ENCODE peak calls at places on chromosomes 1 and 21, in ten cellular contexts. One of them, this sample, is unnamed.

GRCh38 chr21:33021667-33022066 is 4.1 kb upstream of the OLIG2 start:
- DNase-seq in RWPE2: no peak
- DNase-seq in WTC11: no peak
- DNase-seq in pancreas: no peak
- DNase-seq in mammary epithelial cell: no peak
- DNase-seq in omental fat pad: no peak
- DNase-seq in brain microvascular endothelial cell: no peak
- DNase-seq in heart right ventricle: no peak
- DNase-seq in fibroblast of lung: no peak
- DNase-seq in AG04450: no peak
- DNase-seq in this sample: no peak

GRCh38 chr1:75981188-75981897 is 49.1 kb upstream of the ASB17 start:
- DNase-seq in WTC11: no peak
- DNase-seq in RWPE2: no peak
- DNase-seq in pancreas: no peak
- DNase-seq in AG04450: no peak
- DNase-seq in mammary epithelial cell: no peak
- DNase-seq in brain microvascular endothelial cell: no peak
- DNase-seq in fibroblast of lung: no peak
- DNase-seq in heart right ventricle: no peak
- DNase-seq in omental fat pad: no peak
- DNase-seq in this sample: peak

GRCh38 chr1:81703352-81703735 is 97.4 kb upstream of the ADGRL2 start:
- DNase-seq in fibroblast of lung: peak
- DNase-seq in omental fat pad: no peak
- DNase-seq in heart right ventricle: no peak
- DNase-seq in brain microvascular endothelial cell: peak
- DNase-seq in mammary epithelial cell: peak
- DNase-seq in WTC11: no peak
- DNase-seq in pancreas: no peak
- DNase-seq in AG04450: no peak
- DNase-seq in RWPE2: no peak
- DNase-seq in this sample: no peak

GRCh38 chr1:209585672-209586071 is 2.2 kb downstream of the CAMK1G start:
- DNase-seq in heart right ventricle: peak
- DNase-seq in mammary epithelial cell: no peak
- DNase-seq in RWPE2: no peak
- DNase-seq in pancreas: peak
- DNase-seq in omental fat pad: no peak
- DNase-seq in fibroblast of lung: peak
- DNase-seq in WTC11: peak
- DNase-seq in brain microvascular endothelial cell: no peak
- DNase-seq in AG04450: no peak
- DNase-seq in this sample: no peak

GRCh38 chr1:8463144-8463927 is 145.4 kb downstream of the SLC45A1 start:
- DNase-seq in heart right ventricle: peak
- DNase-seq in brain microvascular endothelial cell: peak
- DNase-seq in pancreas: no peak
- DNase-seq in omental fat pad: no peak
- DNase-seq in WTC11: no peak
- DNase-seq in mammary epithelial cell: no peak
- DNase-seq in fibroblast of lung: peak
- DNase-seq in RWPE2: no peak
- DNase-seq in AG04450: peak
- DNase-seq in this sample: no peak

GRCh38 chr1:66350001-66350547 is 183.9 kb upstream of the SGIP1 start:
- DNase-seq in WTC11: no peak
- DNase-seq in fibroblast of lung: peak
- DNase-seq in heart right ventricle: peak
- DNase-seq in AG04450: no peak
- DNase-seq in omental fat pad: no peak
- DNase-seq in pancreas: no peak
- DNase-seq in mammary epithelial cell: peak
- DNase-seq in RWPE2: no peak
- DNase-seq in brain microvascular endothelial cell: no peak
- DNase-seq in this sample: no peak

GRCh38 chr21:33025106-33025470 is 647 bp upstream of the OLIG2 start:
- DNase-seq in heart right ventricle: no peak
- DNase-seq in AG04450: no peak
- DNase-seq in RWPE2: no peak
- DNase-seq in pancreas: no peak
- DNase-seq in fibroblast of lung: no peak
- DNase-seq in brain microvascular endothelial cell: no peak
- DNase-seq in mammary epithelial cell: no peak
- DNase-seq in omental fat pad: no peak
- DNase-seq in WTC11: peak
- DNase-seq in this sample: peak

GRCh38 chr1:9146156-9146555 is 17.3 kb upstream of the GPR157 start:
- DNase-seq in mammary epithelial cell: no peak
- DNase-seq in fibroblast of lung: no peak
- DNase-seq in brain microvascular endothelial cell: no peak
- DNase-seq in AG04450: no peak
- DNase-seq in RWPE2: no peak
- DNase-seq in pancreas: no peak
- DNase-seq in WTC11: no peak
- DNase-seq in heart right ventricle: no peak
- DNase-seq in omental fat pad: no peak
- DNase-seq in this sample: no peak

GRCh38 chr21:44932366-44933181 is 7.3 kb upstream of the SLX9 start:
- DNase-seq in omental fat pad: no peak
- DNase-seq in brain microvascular endothelial cell: no peak
- DNase-seq in WTC11: no peak
- DNase-seq in AG04450: no peak
- DNase-seq in heart right ventricle: no peak
- DNase-seq in mammary epithelial cell: no peak
- DNase-seq in pancreas: peak
- DNase-seq in fibroblast of lung: no peak
- DNase-seq in RWPE2: no peak
- DNase-seq in this sample: peak

GRCh38 chr1:116256875-116257823 is 115.9 kb upstream of the ATP1A1 start:
- DNase-seq in mammary epithelial cell: no peak
- DNase-seq in fibroblast of lung: no peak
- DNase-seq in brain microvascular endothelial cell: no peak
- DNase-seq in AG04450: no peak
- DNase-seq in pancreas: no peak
- DNase-seq in WTC11: no peak
- DNase-seq in heart right ventricle: no peak
- DNase-seq in RWPE2: no peak
- DNase-seq in omental fat pad: no peak
- DNase-seq in this sample: no peak

GRCh38 chr1:45275054-45275453 is 51.6 kb upstream of the HPDL start:
- DNase-seq in mammary epithelial cell: no peak
- DNase-seq in heart right ventricle: no peak
- DNase-seq in pancreas: no peak
- DNase-seq in brain microvascular endothelial cell: no peak
- DNase-seq in AG04450: no peak
- DNase-seq in omental fat pad: no peak
- DNase-seq in fibroblast of lung: no peak
- DNase-seq in RWPE2: no peak
- DNase-seq in WTC11: no peak
- DNase-seq in this sample: no peak

GRCh38 chr1:214208525-214208924 is 72.4 kb upstream of the SMYD2 start:
- DNase-seq in fibroblast of lung: no peak
- DNase-seq in AG04450: no peak
- DNase-seq in RWPE2: no peak
- DNase-seq in brain microvascular endothelial cell: no peak
- DNase-seq in pancreas: no peak
- DNase-seq in heart right ventricle: no peak
- DNase-seq in WTC11: no peak
- DNase-seq in mammary epithelial cell: no peak
- DNase-seq in omental fat pad: no peak
- DNase-seq in this sample: no peak

GRCh38 chr21:32412162-32412997 is at the start of gene EVA1C:
- DNase-seq in mammary epithelial cell: peak
- DNase-seq in RWPE2: no peak
- DNase-seq in omental fat pad: no peak
- DNase-seq in AG04450: no peak
- DNase-seq in fibroblast of lung: peak
- DNase-seq in WTC11: peak
- DNase-seq in brain microvascular endothelial cell: no peak
- DNase-seq in heart right ventricle: peak
- DNase-seq in pancreas: peak
- DNase-seq in this sample: no peak

GRCh38 chr1:117215733-117216462 is 5.2 kb upstream of the VTCN1 start:
- DNase-seq in RWPE2: no peak
- DNase-seq in fibroblast of lung: no peak
- DNase-seq in pancreas: no peak
- DNase-seq in omental fat pad: no peak
- DNase-seq in WTC11: no peak
- DNase-seq in heart right ventricle: peak
- DNase-seq in brain microvascular endothelial cell: no peak
- DNase-seq in mammary epithelial cell: no peak
- DNase-seq in AG04450: no peak
- DNase-seq in this sample: no peak

GRCh38 chr1:76781447-76781846 is 85.8 kb upstream of the ST6GALNAC5 start:
- DNase-seq in fibroblast of lung: no peak
- DNase-seq in heart right ventricle: no peak
- DNase-seq in omental fat pad: no peak
- DNase-seq in brain microvascular endothelial cell: no peak
- DNase-seq in WTC11: no peak
- DNase-seq in pancreas: no peak
- DNase-seq in RWPE2: no peak
- DNase-seq in mammary epithelial cell: no peak
- DNase-seq in AG04450: no peak
- DNase-seq in this sample: no peak

GRCh38 chr21:23858878-23859277 is 1748.4 kb downstream of the MRPL39 start:
- DNase-seq in mammary epithelial cell: no peak
- DNase-seq in heart right ventricle: no peak
- DNase-seq in AG04450: no peak
- DNase-seq in omental fat pad: no peak
- DNase-seq in pancreas: no peak
- DNase-seq in WTC11: no peak
- DNase-seq in brain microvascular endothelial cell: no peak
- DNase-seq in RWPE2: no peak
- DNase-seq in fibroblast of lung: no peak
- DNase-seq in this sample: no peak

GRCh38 chr21:23853796-23854379 is 1753.4 kb downstream of the MRPL39 start:
- DNase-seq in fibroblast of lung: peak
- DNase-seq in brain microvascular endothelial cell: peak
- DNase-seq in omental fat pad: no peak
- DNase-seq in heart right ventricle: no peak
- DNase-seq in RWPE2: no peak
- DNase-seq in WTC11: no peak
- DNase-seq in AG04450: peak
- DNase-seq in pancreas: no peak
- DNase-seq in mammary epithelial cell: no peak
- DNase-seq in this sample: peak
- TF ChIP-seq CTCF in fibroblast of lung: peak
- TF ChIP-seq CTCF in brain microvascular endothelial cell: peak
- TF ChIP-seq CTCF in omental fat pad: no peak
- TF ChIP-seq CTCF in heart right ventricle: peak
- TF ChIP-seq CTCF in RWPE2: peak
- TF ChIP-seq CTCF in WTC11: no peak
- TF ChIP-seq CTCF in AG04450: peak
- TF ChIP-seq CTCF in pancreas: peak
- TF ChIP-seq CTCF in mammary epithelial cell: no peak
- TF ChIP-seq CTCF in this sample: peak

GRCh38 chr1:152777510-152778137 is 2.7 kb downstream of the LCE1F start:
- DNase-seq in omental fat pad: no peak
- DNase-seq in RWPE2: no peak
- DNase-seq in mammary epithelial cell: no peak
- DNase-seq in heart right ventricle: no peak
- DNase-seq in WTC11: no peak
- DNase-seq in fibroblast of lung: no peak
- DNase-seq in brain microvascular endothelial cell: no peak
- DNase-seq in AG04450: no peak
- DNase-seq in pancreas: no peak
- DNase-seq in this sample: no peak
- TF ChIP-seq CTCF in omental fat pad: no peak
- TF ChIP-seq CTCF in RWPE2: peak
- TF ChIP-seq CTCF in mammary epithelial cell: peak
- TF ChIP-seq CTCF in heart right ventricle: no peak
- TF ChIP-seq CTCF in WTC11: no peak
- TF ChIP-seq CTCF in fibroblast of lung: peak
- TF ChIP-seq CTCF in brain microvascular endothelial cell: peak
- TF ChIP-seq CTCF in AG04450: no peak
- TF ChIP-seq CTCF in pancreas: no peak
- TF ChIP-seq CTCF in this sample: peak

GRCh38 chr1:200610846-200611245 is 9.7 kb downstream of the KIF14 start:
- DNase-seq in fibroblast of lung: peak
- DNase-seq in mammary epithelial cell: no peak
- DNase-seq in brain microvascular endothelial cell: no peak
- DNase-seq in AG04450: peak
- DNase-seq in heart right ventricle: no peak
- DNase-seq in WTC11: no peak
- DNase-seq in RWPE2: no peak
- DNase-seq in pancreas: no peak
- DNase-seq in omental fat pad: no peak
- DNase-seq in this sample: no peak
- TF ChIP-seq CTCF in fibroblast of lung: no peak
- TF ChIP-seq CTCF in mammary epithelial cell: no peak
- TF ChIP-seq CTCF in brain microvascular endothelial cell: no peak
- TF ChIP-seq CTCF in AG04450: no peak
- TF ChIP-seq CTCF in heart right ventricle: no peak
- TF ChIP-seq CTCF in WTC11: no peak
- TF ChIP-seq CTCF in RWPE2: no peak
- TF ChIP-seq CTCF in pancreas: no peak
- TF ChIP-seq CTCF in omental fat pad: no peak
- TF ChIP-seq CTCF in this sample: no peak

DNA sequence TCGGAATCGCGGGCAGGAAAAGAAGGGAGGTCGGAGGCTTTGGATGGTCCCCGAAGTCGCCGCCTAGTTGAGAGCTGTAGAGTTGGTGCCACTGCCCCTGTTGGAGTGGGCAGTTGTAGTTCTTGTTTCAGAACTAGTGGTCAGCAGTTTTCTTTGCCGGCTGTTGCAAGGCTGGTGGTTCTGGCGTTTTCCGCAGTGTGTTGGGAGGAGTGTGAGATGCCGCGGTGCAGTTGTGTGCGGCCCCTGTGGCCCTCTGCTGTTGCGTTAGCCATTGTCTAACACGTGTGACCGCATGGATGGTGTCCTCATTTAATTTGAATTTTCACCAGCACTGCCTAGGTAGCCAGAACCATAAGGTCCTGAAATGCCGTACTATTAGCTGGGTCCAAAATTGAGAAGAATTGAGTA is 1.4 kb downstream of the ARF1 start:
- DNase-seq in WTC11: no peak
- DNase-seq in mammary epithelial cell: no peak
- DNase-seq in heart right ventricle: no peak
- DNase-seq in RWPE2: no peak
- DNase-seq in fibroblast of lung: peak
- DNase-seq in pancreas: peak
- DNase-seq in brain microvascular endothelial cell: no peak
- DNase-seq in omental fat pad: no peak
- DNase-seq in AG04450: no peak
- DNase-seq in this sample: no peak
- TF ChIP-seq CTCF in WTC11: no peak
- TF ChIP-seq CTCF in mammary epithelial cell: no peak
- TF ChIP-seq CTCF in heart right ventricle: no peak
- TF ChIP-seq CTCF in RWPE2: no peak
- TF ChIP-seq CTCF in fibroblast of lung: no peak
- TF ChIP-seq CTCF in pancreas: no peak
- TF ChIP-seq CTCF in brain microvascular endothelial cell: no peak
- TF ChIP-seq CTCF in omental fat pad: no peak
- TF ChIP-seq CTCF in AG04450: peak
- TF ChIP-seq CTCF in this sample: no peak

DNA sequence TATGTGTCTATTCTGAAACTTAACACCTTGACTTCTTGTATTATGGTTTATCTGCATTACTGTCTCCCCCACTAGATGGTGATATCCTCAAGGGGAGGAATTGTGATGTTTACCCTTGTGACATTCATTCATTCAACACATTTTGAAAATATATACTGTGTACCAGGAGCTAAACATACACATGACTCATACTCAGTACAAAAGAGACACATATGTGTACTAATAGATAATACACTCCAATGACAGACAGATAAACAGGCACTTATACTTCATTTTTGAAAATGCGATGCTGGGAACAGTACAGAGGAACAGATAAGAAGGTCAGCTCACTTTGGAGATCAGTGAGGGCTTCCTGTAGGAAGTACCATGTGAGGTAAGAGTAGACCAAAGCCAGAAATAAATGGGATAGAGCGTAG is 8.9 kb upstream of the RAB3GAP2 start:
- DNase-seq in WTC11: no peak
- DNase-seq in fibroblast of lung: peak
- DNase-seq in omental fat pad: no peak
- DNase-seq in brain microvascular endothelial cell: peak
- DNase-seq in heart right ventricle: no peak
- DNase-seq in RWPE2: no peak
- DNase-seq in mammary epithelial cell: peak
- DNase-seq in pancreas: no peak
- DNase-seq in AG04450: no peak
- DNase-seq in this sample: no peak
- TF ChIP-seq CTCF in WTC11: no peak
- TF ChIP-seq CTCF in fibroblast of lung: peak
- TF ChIP-seq CTCF in omental fat pad: no peak
- TF ChIP-seq CTCF in brain microvascular endothelial cell: peak
- TF ChIP-seq CTCF in heart right ventricle: peak
- TF ChIP-seq CTCF in RWPE2: peak
- TF ChIP-seq CTCF in mammary epithelial cell: peak
- TF ChIP-seq CTCF in pancreas: no peak
- TF ChIP-seq CTCF in AG04450: peak
- TF ChIP-seq CTCF in this sample: peak